ENCODE peak calls at places on chromosomes 1 and 21, in ten cellular contexts. V is CD8-positive, alpha-beta memory T cell; T is heart left ventricle; G is ovary; W is HCT116; K is cardiac muscle cell; L is left lung; F is aorta; H is RWPE2; N is small intestine. S is an unnamed sample. For H3K4me1, the result is how much of the 10 kb centered on the place peaks cover.

GRCh38 chr1:21100496-21100895 is 76.2 kb downstream of the EIF4G3 start:
- DNase-seq in V (no peak), T (no peak), G (no peak), W (no peak), K (peak), L (no peak), F (no peak), H (no peak), N (no peak), S (peak)

GRCh38 chr1:224996266-224996665 is 66.8 kb downstream of the DNAH14 start:
- DNase-seq in V (no peak), T (no peak), G (no peak), W (peak), K (no peak), L (no peak), F (no peak), H (no peak), N (no peak), S (no peak)

GRCh38 chr1:227093309-227093708 is 153.2 kb downstream of the COQ8A start:
- DNase-seq in V (no peak), T (no peak), G (no peak), W (no peak), K (no peak), L (no peak), F (no peak), H (no peak), N (peak), S (no peak)

GRCh38 chr1:233730809-233731208 is 116.9 kb downstream of the KCNK1 start:
- DNase-seq in V (no peak), T (no peak), G (no peak), W (no peak), K (no peak), L (no peak), F (no peak), H (no peak), N (no peak), S (no peak)

GRCh38 chr21:24514081-24514733 is 1093.1 kb downstream of the MRPL39 start:
- DNase-seq in V (no peak), T (no peak), G (no peak), W (no peak), K (no peak), L (no peak), F (no peak), H (no peak), N (no peak), S (no peak)

GRCh38 chr21:16534408-16535099 is 804.8 kb downstream of the USP25 start:
- DNase-seq in V (no peak), T (peak), G (peak), W (no peak), K (peak), L (no peak), F (peak), H (no peak), N (no peak), S (peak)

GRCh38 chr1:247448107-247448778 is 9.7 kb downstream of the OR2B11 start:
- DNase-seq in V (no peak), T (peak), G (peak), W (no peak), K (peak), L (peak), F (peak), H (no peak), N (peak), S (no peak)

GRCh38 chr1:6498576-6499111 is 7.2 kb upstream of the PLEKHG5 start:
- DNase-seq in V (no peak), T (no peak), G (peak), W (no peak), K (no peak), L (peak), F (no peak), H (no peak), N (no peak), S (no peak)

GRCh38 chr1:41902125-41902524 is 16.6 kb downstream of the HIVEP3 start:
- DNase-seq in V (no peak), T (no peak), G (no peak), W (no peak), K (peak), L (no peak), F (no peak), H (no peak), N (no peak), S (no peak)

GRCh38 chr21:24509131-24509530 is 1098.2 kb downstream of the MRPL39 start:
- DNase-seq in V (no peak), T (no peak), G (no peak), W (no peak), K (no peak), L (no peak), F (no peak), H (no peak), N (no peak), S (no peak)

GRCh38 chr1:8702848-8703810 is 114.3 kb downstream of the RERE start:
- DNase-seq in V (peak), T (peak), G (peak), W (peak), K (peak), L (peak), F (peak), H (peak), N (peak), S (peak)

GRCh38 chr1:58116284-58116683 is 430.2 kb downstream of the OMA1 start:
- DNase-seq in V (no peak), T (no peak), G (no peak), W (no peak), K (no peak), L (no peak), F (no peak), H (no peak), N (no peak), S (no peak)

GRCh38 chr1:46486432-46487015 is 3.1 kb upstream of the DMBX1 start:
- DNase-seq in V (no peak), T (no peak), G (no peak), W (no peak), K (no peak), L (no peak), F (peak), H (no peak), N (no peak), S (no peak)

GRCh38 chr1:7224644-7225043 is 439.4 kb downstream of the CAMTA1 start:
- DNase-seq in V (no peak), T (no peak), G (no peak), W (peak), K (peak), L (no peak), F (no peak), H (no peak), N (peak), S (no peak)

GRCh38 chr1:203144661-203145060 is 17.1 kb downstream of the ADORA1 start:
- DNase-seq in V (no peak), T (no peak), G (no peak), W (no peak), K (peak), L (no peak), F (peak), H (no peak), N (no peak), S (no peak)

GRCh38 chr21:32717851-32718316 is 9.9 kb downstream of the SYNJ1 start:
- DNase-seq in V (no peak), T (no peak), G (no peak), W (no peak), K (peak), L (no peak), F (no peak), H (no peak), N (no peak), S (no peak)

GRCh38 chr1:216824511-216824910 is 101.3 kb upstream of the ESRRG start:
- DNase-seq in V (no peak), T (no peak), G (no peak), W (no peak), K (no peak), L (no peak), F (no peak), H (no peak), N (no peak), S (no peak)

GRCh38 chr1:31786366-31787060 is 22.4 kb upstream of the ADGRB2 start:
- DNase-seq in V (no peak), T (no peak), G (no peak), W (no peak), K (no peak), L (no peak), F (peak), H (peak), N (peak), S (no peak)

GRCh38 chr1:40736085-40736531 is 44.6 kb downstream of the NFYC start:
- DNase-seq in V (no peak), T (no peak), G (no peak), W (no peak), K (peak), L (no peak), F (no peak), H (no peak), N (no peak), S (no peak)

GRCh38 chr1:224666911-224667310 is 50.8 kb downstream of the CNIH3 start:
- DNase-seq in V (no peak), T (no peak), G (no peak), W (no peak), K (no peak), L (no peak), F (no peak), H (no peak), N (no peak), S (no peak)

GRCh38 chr1:29828526-29829447 is 592.5 kb downstream of the PTPRU start:
- DNase-seq in V (no peak), T (no peak), G (no peak), W (no peak), K (no peak), L (no peak), F (peak), H (no peak), N (no peak), S (peak)

GRCh38 chr1:183093821-183094287 is 70.6 kb downstream of the LAMC1 start:
- DNase-seq in V (no peak), T (no peak), G (no peak), W (peak), K (peak), L (no peak), F (no peak), H (peak), N (no peak), S (no peak)

GRCh38 chr1:178057863-178058576 is 35.9 kb upstream of the RASAL2 start:
- DNase-seq in V (no peak), T (peak), G (peak), W (no peak), K (peak), L (no peak), F (no peak), H (no peak), N (no peak), S (peak)

GRCh38 chr1:178052650-178053461 is 41.0 kb upstream of the RASAL2 start:
- DNase-seq in V (no peak), T (peak), G (no peak), W (no peak), K (peak), L (no peak), F (no peak), H (no peak), N (peak), S (no peak)

GRCh38 chr1:178057131-178057765 is 36.7 kb upstream of the RASAL2 start:
- DNase-seq in V (no peak), T (peak), G (no peak), W (no peak), K (peak), L (no peak), F (no peak), H (no peak), N (peak), S (no peak)

GRCh38 chr1:178055093-178055492 is 38.8 kb upstream of the RASAL2 start:
- DNase-seq in V (no peak), T (peak), G (no peak), W (no peak), K (peak), L (peak), F (no peak), H (no peak), N (peak), S (no peak)

DNA sequence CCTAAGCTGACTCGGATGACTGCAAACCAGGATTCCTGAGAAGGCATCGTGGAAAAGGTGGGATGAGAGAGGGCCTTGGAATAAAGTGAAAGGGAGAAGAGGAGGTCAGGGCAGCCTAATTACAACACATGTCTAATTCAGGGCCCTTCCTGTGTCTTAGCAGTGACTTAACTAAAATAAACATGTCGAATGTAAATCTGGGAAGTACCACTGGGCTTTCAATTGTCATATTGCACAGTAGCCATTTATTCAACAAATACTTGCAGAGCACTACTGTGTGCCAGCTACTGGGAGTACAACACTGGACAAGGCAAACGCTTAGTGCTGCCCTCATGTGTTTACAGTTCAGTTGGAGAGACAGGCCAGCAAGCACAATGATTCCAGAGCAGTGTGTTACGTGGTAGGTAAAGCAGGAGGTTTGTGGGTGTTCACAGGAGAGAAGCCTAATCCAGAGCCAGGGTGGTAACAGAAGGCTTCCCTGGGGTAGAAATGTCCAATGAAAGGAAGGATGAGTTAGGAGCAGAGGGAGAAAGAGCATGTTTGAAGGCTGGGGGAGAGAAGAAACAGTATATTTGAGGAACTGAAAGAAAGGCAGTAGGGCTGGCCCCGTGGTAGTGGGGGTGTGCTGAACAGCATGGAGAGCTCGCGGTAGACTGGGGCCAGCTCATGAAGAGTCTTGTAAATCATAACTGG is 38.0 kb upstream of the RASAL2 start:
- DNase-seq in V (no peak), T (no peak), G (no peak), W (peak), K (peak), L (no peak), F (no peak), H (no peak), N (peak), S (no peak)
- H3K4me1 ChIP-seq in V (under half), T (half or more), G (under half), W (under half), K (under half), L (under half), F (under half), H (under half), N (under half), S (under half)

DNA sequence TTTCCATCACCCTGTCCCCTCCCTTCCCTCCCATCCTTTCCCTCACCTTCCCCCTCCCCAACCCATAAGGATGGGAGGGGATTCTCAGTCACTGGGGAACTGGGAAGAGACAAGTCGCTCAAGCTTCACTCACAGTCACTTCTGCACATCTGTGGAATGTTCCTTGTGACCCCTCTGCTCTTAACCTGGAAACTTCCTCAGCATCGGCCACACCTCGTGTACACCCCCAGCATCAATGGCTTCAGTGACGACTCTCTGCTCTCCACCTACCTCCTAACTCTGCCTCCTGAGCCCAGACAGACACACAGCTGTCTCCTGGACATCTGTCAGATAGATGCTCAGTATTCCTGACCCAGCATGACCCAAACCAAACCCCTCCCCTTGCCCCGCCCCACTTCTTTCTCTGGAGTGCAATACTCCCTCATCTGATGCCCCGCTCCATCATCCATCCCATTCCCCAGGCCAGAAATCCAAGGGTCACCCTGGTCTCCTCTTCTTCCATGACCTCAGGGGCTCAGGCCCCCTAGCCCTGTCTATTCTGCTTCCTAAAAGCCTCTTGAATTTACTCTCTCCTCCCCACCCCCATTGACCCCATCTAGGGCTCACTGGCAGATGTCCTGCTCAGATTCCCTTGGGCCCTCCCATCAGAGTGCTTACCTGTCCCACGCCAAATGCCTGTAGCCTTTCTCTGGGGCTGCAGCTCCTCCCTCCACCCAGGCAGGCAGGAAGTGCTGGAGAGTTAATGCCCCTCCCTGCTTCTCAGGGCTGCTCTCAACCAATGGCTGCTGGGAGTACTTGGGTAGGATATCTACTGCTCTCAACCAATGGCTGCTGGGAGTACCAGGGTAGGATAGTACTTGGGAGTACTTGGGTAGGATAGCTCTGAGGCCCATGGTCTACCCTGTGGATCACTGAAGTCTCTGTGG is 83.1 kb upstream of the CSF3R start:
- DNase-seq in V (no peak), T (no peak), G (no peak), W (no peak), K (no peak), L (no peak), F (peak), H (peak), N (no peak), S (peak)
- H3K4me3 ChIP-seq in V (no peak), T (no peak), G (no peak), W (no peak), K (no peak), L (no peak), F (no peak), H (no peak), N (no peak), S (no peak)

DNA sequence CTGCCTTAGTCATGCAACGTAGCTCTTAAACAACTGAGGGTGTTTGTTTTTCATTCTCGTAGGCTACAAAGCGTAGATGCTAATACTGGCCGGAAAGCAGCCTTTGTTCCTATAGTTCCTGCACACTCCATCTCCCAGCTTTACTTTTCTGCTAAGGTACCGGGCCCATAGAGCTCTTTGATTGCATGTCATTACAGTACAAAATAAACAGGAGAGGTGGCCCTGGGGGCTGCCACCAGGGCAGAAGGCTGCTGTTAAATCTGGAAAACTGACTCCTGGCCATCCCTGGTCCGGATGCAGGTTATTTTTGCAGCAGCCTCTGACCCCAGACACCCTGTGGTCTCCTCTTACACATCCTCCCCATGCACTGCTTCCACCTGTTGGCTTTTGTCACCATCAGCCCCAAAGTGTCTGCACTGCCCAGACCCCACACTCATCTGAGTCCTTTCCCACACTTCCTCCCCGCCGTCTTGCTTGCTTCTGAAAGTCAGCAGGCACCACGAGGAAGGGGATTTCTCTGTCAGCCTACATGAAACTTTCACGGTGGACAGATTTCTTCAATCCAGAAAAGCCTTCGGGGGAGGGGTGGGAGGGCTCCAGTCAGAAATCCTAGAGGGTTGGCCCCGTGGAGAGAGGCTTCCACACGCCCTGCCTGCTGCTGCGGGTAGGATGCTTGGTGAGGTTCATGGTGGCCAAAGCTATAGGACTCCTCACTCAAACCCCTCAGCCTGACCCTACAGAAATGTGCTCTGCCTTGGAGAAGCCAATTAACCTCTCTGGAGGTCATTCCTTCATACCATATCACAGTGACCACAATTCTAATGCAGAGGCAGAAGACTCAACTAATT is 105.2 kb downstream of the TOMM20 start:
- DNase-seq in V (no peak), T (no peak), G (no peak), W (no peak), K (no peak), L (no peak), F (no peak), H (no peak), N (no peak), S (no peak)
- H3K4me1 ChIP-seq in V (under half), T (under half), G (under half), W (under half), K (under half), L (under half), F (under half), H (under half), N (under half), S (under half)

GRCh38 chr1:3327389-3327702 is 127.1 kb upstream of the ARHGEF16 start:
- DNase-seq in V (no peak), T (no peak), G (no peak), W (no peak), K (no peak), L (peak), F (no peak), H (no peak), N (no peak), S (no peak)

GRCh38 chr1:3330771-3331245 is 123.7 kb upstream of the ARHGEF16 start:
- DNase-seq in V (no peak), T (no peak), G (no peak), W (no peak), K (no peak), L (peak), F (no peak), H (no peak), N (no peak), S (no peak)

GRCh38 chr1:3327936-3328590 is 126.4 kb upstream of the ARHGEF16 start:
- DNase-seq in V (no peak), T (peak), G (no peak), W (no peak), K (peak), L (peak), F (no peak), H (no peak), N (no peak), S (no peak)

GRCh38 chr1:3331564-3331963 is 122.9 kb upstream of the ARHGEF16 start:
- DNase-seq in V (no peak), T (no peak), G (no peak), W (no peak), K (no peak), L (peak), F (no peak), H (no peak), N (no peak), S (no peak)

DNA sequence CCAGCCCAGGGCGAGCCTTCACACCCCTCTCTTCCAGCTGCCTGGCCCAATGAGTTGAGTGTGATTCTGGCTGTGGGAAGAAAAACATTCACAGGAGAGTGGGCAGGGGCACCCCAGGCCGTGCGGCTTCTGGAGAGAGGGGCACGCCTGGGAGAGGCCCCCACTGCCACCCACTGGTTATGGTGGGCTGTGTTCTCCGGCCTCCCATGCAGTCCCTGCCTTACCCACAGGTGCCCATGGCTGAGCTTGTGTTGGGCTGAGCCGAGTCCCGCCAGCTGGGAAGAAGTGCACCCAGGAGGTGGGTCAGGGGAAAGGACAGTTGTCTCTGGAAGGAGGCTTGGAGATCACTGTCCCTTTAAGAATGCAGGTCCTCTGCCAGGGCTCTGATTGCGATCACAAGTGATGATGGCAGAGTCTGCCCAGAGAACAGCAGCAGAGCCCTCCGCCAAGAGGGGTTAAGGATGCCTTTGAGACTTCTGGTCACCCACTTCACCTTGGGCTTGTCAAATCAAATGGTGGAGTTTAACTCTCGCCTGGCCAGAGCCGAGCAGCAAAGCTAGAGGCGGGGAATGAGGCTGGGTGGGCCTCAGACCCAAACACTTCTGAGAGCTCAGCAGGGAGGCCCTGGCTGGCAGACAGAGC is 124.7 kb upstream of the ARHGEF16 start:
- DNase-seq in V (no peak), T (no peak), G (no peak), W (no peak), K (no peak), L (peak), F (no peak), H (no peak), N (no peak), S (no peak)
- H3K4me3 ChIP-seq in V (no peak), T (no peak), G (no peak), W (no peak), K (no peak), L (no peak), F (no peak), H (no peak), N (no peak), S (no peak)

GRCh38 chr1:26690576-26691031 is 5.2 kb upstream of the ARID1A start:
- DNase-seq in V (no peak), T (no peak), G (no peak), W (no peak), K (no peak), L (no peak), F (no peak), H (no peak), N (no peak), S (no peak)
- H3K4me1 ChIP-seq in V (under half), T (under half), G (under half), W (half or more), K (under half), L (half or more), F (under half), H (under half), N (under half), S (under half)